ENCODE peak calls at places on chromosomes 7 and 10, in six cellular contexts. A is GM12865, K is stomach, E is T-helper 1 cell, X is smooth muscle cell of the brain vasculature, O is NCI-H1694 treated with DMSO at 0.1 percent for 48 hours. Y is an unnamed sample.

GRCh38 chr10:78653555-78653954 is 415.2 kb upstream of the ZMIZ1 start:
- DNase-seq in X (no peak), K (no peak), E (no peak), A (no peak), O (no peak), Y (no peak)

GRCh38 chr7:87875151-87876039 is 765 bp downstream of the SLC25A40 start:
- DNase-seq in X (no peak), A (peak), K (no peak), O (no peak), E (no peak), Y (no peak)

GRCh38 chr10:117364121-117364960 is 10.9 kb downstream of the PDZD8 start:
- DNase-seq in X (no peak), K (no peak), O (no peak), E (no peak), A (no peak), Y (no peak)

GRCh38 chr7:157441023-157441399 is 104.2 kb downstream of the DNAJB6 start:
- DNase-seq in X (no peak), A (no peak), K (no peak), O (no peak), E (no peak), Y (no peak)

GRCh38 chr10:89574348-89574747 is 39.0 kb upstream of the SLC16A12 start:
- DNase-seq in X (no peak), K (no peak), A (no peak), E (no peak), O (no peak), Y (no peak)

GRCh38 chr10:125521721-125522680 is 161.0 kb downstream of the TEX36 start:
- DNase-seq in X (no peak), A (peak), O (no peak), K (no peak), E (no peak), Y (peak)

GRCh38 chr10:43408331-43408709 is 666 bp downstream of the HNRNPF start:
- DNase-seq in X (no peak), K (no peak), O (no peak), A (no peak), E (no peak), Y (no peak)

GRCh38 chr7:101237206-101238067 is at the start of gene CLDN15:
- DNase-seq in E (no peak), O (no peak), A (no peak), K (no peak), X (no peak), Y (no peak)

GRCh38 chr7:144481863-144482262 is 78.4 kb upstream of the NOBOX start:
- DNase-seq in O (no peak), K (no peak), X (no peak), E (no peak), A (no peak), Y (no peak)

GRCh38 chr7:102834999-102835398 is 77.8 kb upstream of the LRRC17 start:
- DNase-seq in K (no peak), E (no peak), O (no peak), A (peak), X (peak), Y (peak)

GRCh38 chr7:12964836-12965235 is 277.4 kb downstream of the ARL4A start:
- DNase-seq in A (no peak), K (no peak), O (no peak), E (no peak), X (no peak), Y (no peak)

GRCh38 chr7:4269746-4270145 is 412.3 kb upstream of the FOXK1 start:
- DNase-seq in O (no peak), E (no peak), X (no peak), K (no peak), A (no peak), Y (no peak)

GRCh38 chr10:13990392-13990805 is 340.3 kb downstream of the FRMD4A start:
- DNase-seq in K (no peak), X (peak), E (no peak), A (no peak), O (no peak), Y (no peak)

GRCh38 chr7:9242604-9243003 is 809.2 kb downstream of the NXPH1 start:
- DNase-seq in A (no peak), K (no peak), E (no peak), O (no peak), X (no peak), Y (no peak)

GRCh38 chr7:142375710-142376313 is 118.0 kb upstream of the PRSS58 start:
- DNase-seq in E (no peak), X (no peak), K (no peak), O (no peak), A (no peak), Y (no peak)

GRCh38 chr7:96236198-96237039 is 85.5 kb downstream of the SLC25A13 start:
- DNase-seq in O (peak), E (no peak), K (no peak), A (no peak), X (peak), Y (peak)

GRCh38 chr7:5622746-5623145 is 158.7 kb downstream of the RNF216 start:
- DNase-seq in E (no peak), O (no peak), K (no peak), X (no peak), A (no peak), Y (no peak)

GRCh38 chr7:158103378-158103777 is 484.2 kb downstream of the PTPRN2 start:
- DNase-seq in K (peak), O (no peak), E (no peak), X (no peak), A (no peak), Y (no peak)

GRCh38 chr7:104943502-104944343 is 70.3 kb upstream of the KMT2E start:
- DNase-seq in E (peak), K (peak), O (no peak), X (no peak), A (peak), Y (no peak)

GRCh38 chr10:25294032-25294926 is 119.5 kb downstream of the GPR158 start:
- DNase-seq in O (no peak), E (no peak), K (no peak), X (no peak), A (no peak), Y (peak)

GRCh38 chr10:31926765-31927596 is 1.6 kb downstream of the ARHGAP12 start:
- DNase-seq in O (no peak), E (no peak), K (no peak), A (no peak), X (no peak), Y (no peak)

GRCh38 chr10:35911954-35912353 is 269.9 kb upstream of the FZD8 start:
- DNase-seq in E (no peak), A (no peak), X (no peak), K (no peak), O (no peak), Y (no peak)

GRCh38 chr10:118557946-118558345 is 37.5 kb downstream of the PRLHR start:
- DNase-seq in X (no peak), K (no peak), A (no peak), O (no peak), E (no peak), Y (no peak)

GRCh38 chr7:121755818-121756501 is 117.0 kb upstream of the PTPRZ1 start:
- DNase-seq in O (no peak), K (peak), A (no peak), X (no peak), E (no peak), Y (no peak)